ENCODE peak calls at places on chromosomes 6 and 20, in eight cellular contexts. G is sigmoid colon, F is A549, L is AG10803, B is fibroblast of pulmonary artery, V is H1, T is ovary, X is esophagus muscularis mucosa. O is an unnamed sample.

GRCh38 chr6:76881414-76881813 is 581.9 kb downstream of the HTR1B start:
- DNase-seq in G (no peak), F (no peak), T (no peak), B (peak), V (no peak), X (no peak), L (peak), O (no peak)

GRCh38 chr20:44911264-44911921 is 1.5 kb downstream of the PABPC1L start:
- DNase-seq in G (no peak), L (peak), F (peak), V (peak), B (peak), T (no peak), X (no peak), O (peak)

GRCh38 chr6:95846652-95847051 is 169.1 kb upstream of the FUT9 start:
- DNase-seq in X (no peak), V (no peak), T (no peak), G (no peak), B (no peak), L (no peak), F (no peak), O (no peak)

GRCh38 chr20:59577809-59578601 is 26.3 kb upstream of the PHACTR3 start:
- DNase-seq in F (no peak), X (no peak), L (no peak), V (no peak), T (no peak), B (no peak), G (peak), O (no peak)

GRCh38 chr6:145206247-145206907 is 528.9 kb downstream of the EPM2A start:
- DNase-seq in V (no peak), B (peak), T (no peak), L (peak), X (no peak), F (no peak), G (no peak), O (no peak)

GRCh38 chr20:44610313-44610965 is 28.1 kb downstream of the PKIG start:
- DNase-seq in X (no peak), V (no peak), T (no peak), G (peak), L (no peak), F (no peak), B (peak), O (no peak)

GRCh38 chr6:105844275-105844848 is 241.8 kb upstream of the PRDM1 start:
- DNase-seq in V (no peak), X (no peak), F (no peak), G (no peak), T (peak), L (peak), B (no peak), O (no peak)

GRCh38 chr6:84583784-84584183 is 180.6 kb downstream of the TBX18 start:
- DNase-seq in V (no peak), L (no peak), X (no peak), B (no peak), T (no peak), F (no peak), G (no peak), O (no peak)

GRCh38 chr6:13681305-13682061 is 30.2 kb downstream of the RANBP9 start:
- DNase-seq in X (no peak), L (no peak), V (no peak), T (no peak), B (no peak), G (no peak), F (no peak), O (peak)

GRCh38 chr20:19874328-19874727 is 116.3 kb downstream of the RIN2 start:
- DNase-seq in V (no peak), F (no peak), G (no peak), B (no peak), T (no peak), L (no peak), X (no peak), O (no peak)

GRCh38 chr6:49416195-49416594 is 46.9 kb downstream of the MMUT start:
- DNase-seq in F (no peak), L (no peak), G (no peak), T (no peak), X (no peak), V (no peak), B (no peak), O (no peak)

GRCh38 chr20:42218566-42218965 is 600.4 kb upstream of the CHD6 start:
- DNase-seq in T (no peak), G (no peak), V (no peak), X (no peak), L (no peak), B (no peak), F (no peak), O (no peak)

GRCh38 chr6:5851261-5851757 is 155.4 kb downstream of the NRN1 start:
- DNase-seq in T (no peak), V (peak), X (no peak), F (peak), B (peak), L (peak), G (no peak), O (no peak)

GRCh38 chr6:125842091-125842626 is 51.4 kb downstream of the NCOA7 start:
- DNase-seq in B (no peak), G (no peak), L (no peak), F (no peak), X (no peak), V (no peak), T (no peak), O (no peak)

GRCh38 chr6:15017251-15017650 is 228.6 kb upstream of the JARID2 start:
- DNase-seq in L (no peak), V (no peak), B (peak), G (no peak), X (no peak), F (no peak), T (no peak), O (no peak)

GRCh38 chr6:50850860-50851259 is 32.2 kb downstream of the TFAP2B start:
- DNase-seq in G (no peak), T (no peak), X (no peak), B (no peak), V (no peak), F (no peak), L (no peak), O (no peak)

GRCh38 chr6:31272431-31272830 is 539 bp upstream of the HLA-C start:
- DNase-seq in T (no peak), V (no peak), L (no peak), B (peak), F (no peak), X (no peak), G (no peak), O (no peak)

GRCh38 chr6:53250761-53251672 is 97.7 kb downstream of the ELOVL5 start:
- DNase-seq in X (no peak), T (no peak), F (no peak), B (peak), L (no peak), V (no peak), G (no peak), O (no peak)

GRCh38 chr6:90187437-90188049 is 109.1 kb downstream of the BACH2 start:
- DNase-seq in V (no peak), B (no peak), T (no peak), F (no peak), X (no peak), L (no peak), G (no peak), O (no peak)

GRCh38 chr20:45427236-45428149 is 11.6 kb downstream of the PIGT start:
- DNase-seq in V (no peak), B (peak), G (no peak), X (no peak), T (no peak), F (no peak), L (no peak), O (no peak)

GRCh38 chr20:61765871-61766654 is 299.6 kb downstream of the TAF4 start:
- DNase-seq in X (no peak), T (no peak), F (no peak), V (no peak), G (peak), L (no peak), B (no peak), O (no peak)

GRCh38 chr6:26175428-26176181 is 88.4 kb downstream of the HFE start:
- DNase-seq in V (no peak), L (peak), F (no peak), T (no peak), G (no peak), B (peak), X (no peak), O (peak)

GRCh38 chr6:44806656-44807055 is 419.1 kb downstream of the CDC5L start:
- DNase-seq in F (no peak), L (no peak), G (no peak), B (no peak), V (no peak), T (no peak), X (no peak), O (no peak)

GRCh38 chr6:148831531-148831930 is 84.7 kb downstream of the UST start:
- DNase-seq in V (no peak), G (no peak), L (peak), F (no peak), X (peak), T (no peak), B (peak), O (no peak)

GRCh38 chr6:43461936-43462335 is 6.6 kb upstream of the DLK2 start:
- DNase-seq in F (no peak), G (no peak), V (no peak), B (no peak), T (no peak), X (no peak), L (no peak), O (no peak)

GRCh38 chr6:37971711-37972410 is 152.3 kb downstream of the ZFAND3 start:
- DNase-seq in L (peak), B (no peak), X (no peak), G (no peak), T (no peak), V (no peak), F (no peak), O (no peak)

GRCh38 chr20:45583502-45583901 is 4.4 kb upstream of the WFDC8 start:
- DNase-seq in G (no peak), T (no peak), B (no peak), L (no peak), V (no peak), F (no peak), X (no peak), O (no peak)

GRCh38 chr6:14059791-14060436 is 57.7 kb upstream of the CD83 start:
- DNase-seq in X (no peak), F (no peak), B (no peak), T (no peak), L (no peak), V (no peak), G (no peak), O (no peak)

GRCh38 chr6:28003661-28004060 is 46.6 kb downstream of the OR2B6 start:
- DNase-seq in X (no peak), L (no peak), B (no peak), G (no peak), F (no peak), V (no peak), T (no peak), O (no peak)

GRCh38 chr6:170383466-170384075 is 77.0 kb downstream of the FAM120B start:
- DNase-seq in V (no peak), B (no peak), L (no peak), G (no peak), X (no peak), F (no peak), T (no peak), O (no peak)

GRCh38 chr6:3363296-3364025 is 93.4 kb downstream of the SLC22A23 start:
- DNase-seq in V (no peak), G (no peak), F (no peak), L (no peak), B (no peak), X (no peak), T (no peak), O (no peak)

DNA sequence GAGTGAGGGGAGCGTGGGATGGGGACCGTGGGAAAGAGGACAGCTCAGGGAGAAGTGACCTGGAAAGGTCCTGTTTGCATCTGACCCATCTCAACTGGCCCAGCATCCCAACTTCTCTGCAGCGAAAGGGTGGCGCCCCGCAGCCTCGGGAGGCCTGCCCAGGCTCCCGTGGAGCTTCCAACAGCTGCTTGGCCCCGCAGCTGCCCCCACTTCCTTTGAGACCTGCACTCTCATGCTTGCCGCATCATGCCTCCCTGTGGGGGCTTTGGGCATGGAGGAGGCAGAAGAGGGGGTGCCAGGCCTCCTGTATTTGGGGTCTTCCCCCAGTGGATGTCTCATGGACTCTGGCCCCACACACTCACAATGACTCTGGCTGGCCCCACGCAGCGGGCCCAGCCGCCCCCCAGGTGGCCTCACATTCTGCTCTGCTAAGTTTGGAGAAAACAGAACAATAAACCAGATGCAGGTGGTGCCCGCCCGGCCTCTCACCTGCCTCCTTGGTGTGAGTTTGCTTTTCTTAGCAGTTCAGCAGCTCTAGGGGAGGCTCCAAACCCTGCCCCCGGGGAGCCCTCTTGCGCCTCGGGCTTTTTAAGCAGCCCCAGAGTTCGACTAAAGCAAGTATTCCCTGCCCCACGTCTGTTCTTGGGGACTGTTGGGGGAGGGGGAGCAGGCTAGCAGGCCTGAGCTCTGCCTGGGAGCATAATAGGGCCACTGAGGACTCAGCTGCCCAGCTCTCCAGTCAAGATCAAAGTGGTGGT is 40.6 kb downstream of the CPXM1 start:
- DNase-seq in L (no peak), B (no peak), G (no peak), F (no peak), V (no peak), X (no peak), T (no peak), O (no peak)
- H3K4me3 ChIP-seq in L (no peak), B (no peak), G (no peak), F (no peak), V (no peak), X (no peak), T (no peak), O (no peak)

DNA sequence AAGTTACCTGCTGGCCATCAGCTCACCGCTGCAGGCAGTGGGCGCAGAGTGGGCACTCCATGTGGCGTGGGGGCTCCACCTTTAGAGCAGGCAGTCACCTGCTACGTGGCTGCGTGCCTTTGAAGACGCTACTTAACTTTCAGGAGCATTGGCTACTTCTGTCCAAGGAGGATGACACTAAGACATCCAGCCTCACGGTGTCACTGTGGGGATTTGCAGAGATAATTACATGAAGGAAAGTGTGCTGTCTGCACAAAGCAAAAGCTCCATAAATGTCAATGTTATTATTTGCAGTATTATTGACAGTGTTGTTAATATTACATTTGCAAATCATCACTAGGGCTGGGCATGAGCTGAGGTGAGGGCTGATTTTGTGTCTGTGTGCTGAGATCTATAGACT is 166.0 kb upstream of the SYNDIG1 start:
- DNase-seq in L (peak), V (no peak), F (no peak), X (no peak), B (no peak), G (no peak), T (no peak), O (no peak)
- TF ChIP-seq CTCF in L (peak), V (no peak), F (no peak), X (no peak), B (no peak), G (no peak), T (no peak), O (no peak)

DNA sequence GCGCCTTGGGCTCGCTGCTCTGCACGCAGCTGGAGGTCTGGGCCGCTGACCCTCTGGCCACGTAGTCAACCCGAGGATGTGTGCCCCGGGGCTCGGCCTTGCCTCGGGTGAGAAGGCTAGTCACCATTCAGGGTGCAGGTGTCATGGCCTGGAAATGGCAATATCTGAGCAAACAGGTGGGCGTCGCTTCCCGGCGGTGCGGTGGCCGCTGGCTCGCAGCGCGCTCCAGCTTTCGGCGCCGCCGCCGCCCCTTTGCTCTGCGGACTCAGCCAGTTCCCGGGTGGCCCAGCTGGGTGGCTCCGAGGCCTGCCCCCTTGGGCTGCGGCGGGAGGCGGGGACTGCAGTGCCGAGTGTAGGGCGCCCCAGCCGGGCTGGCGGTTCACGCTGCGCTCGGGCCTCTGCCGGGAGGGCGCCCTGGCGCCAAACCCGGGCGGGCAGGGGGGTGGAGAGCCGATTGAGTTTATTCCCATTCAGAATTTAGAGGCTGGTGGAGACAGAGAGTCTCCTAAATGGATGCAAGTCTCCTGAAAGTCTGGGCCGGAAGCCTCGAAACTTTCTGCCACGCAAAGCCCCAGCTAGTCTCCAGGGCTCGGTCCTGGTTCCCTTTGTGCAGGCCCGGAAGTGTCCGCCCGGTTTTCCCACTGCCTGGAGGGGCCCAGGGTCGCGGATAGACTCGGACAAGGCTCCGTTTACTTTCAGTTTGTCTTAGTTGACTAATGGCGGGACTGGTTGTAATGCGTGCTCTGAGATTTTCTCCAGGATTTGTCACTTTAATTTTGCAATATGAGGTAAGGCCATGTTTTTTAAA is 11.3 kb upstream of the TFAP2A start:
- DNase-seq in G (no peak), X (no peak), V (no peak), T (no peak), L (peak), B (no peak), F (no peak), O (no peak)
- H3K4me3 ChIP-seq in G (peak), X (peak), V (peak), T (peak), L (peak), B (peak), F (peak), O (no peak)

GRCh38 chr20:6269163-6269873 is 146.5 kb upstream of the FERMT1 start:
- DNase-seq in V (no peak), X (no peak), L (no peak), F (no peak), T (no peak), B (no peak), G (no peak), O (no peak)

DNA sequence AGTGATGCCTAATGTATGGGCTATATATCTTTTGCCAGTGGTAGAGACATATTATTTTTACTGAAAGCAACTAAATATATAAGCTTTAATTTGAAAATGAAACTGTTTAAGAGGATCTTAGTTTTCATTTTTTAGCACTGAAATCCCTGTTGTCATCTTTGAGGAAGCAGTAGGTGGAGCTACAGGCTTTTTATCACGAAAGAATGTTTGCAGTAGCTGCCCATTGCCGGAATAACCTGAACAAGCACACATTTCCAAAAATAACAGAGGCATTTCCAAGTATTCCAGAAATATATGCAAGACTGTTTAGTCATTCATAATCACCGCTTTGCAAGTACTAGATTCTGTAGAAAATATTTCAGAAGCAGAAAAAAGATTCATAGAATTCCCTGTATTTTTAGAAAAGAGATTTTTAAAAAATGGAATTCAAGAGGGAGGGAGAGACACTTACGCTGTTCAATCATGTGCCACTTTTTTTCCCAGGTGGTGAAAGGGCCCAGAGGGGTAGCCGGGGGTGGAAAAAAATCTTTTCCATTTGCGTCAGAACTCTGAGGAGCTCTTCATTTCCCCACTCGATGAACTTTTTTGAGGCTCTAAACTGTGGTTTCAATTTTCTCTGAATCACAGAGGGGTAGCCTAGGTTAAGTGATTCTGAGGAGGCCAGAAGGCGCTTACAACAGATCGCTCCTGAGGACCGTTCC is 142.5 kb upstream of the FERMT1 start:
- DNase-seq in X (no peak), F (peak), B (peak), T (no peak), G (no peak), V (no peak), L (peak), O (peak)
- TF ChIP-seq CTCF in X (no peak), F (peak), B (peak), T (no peak), G (no peak), V (peak), L (peak), O (no peak)

DNA sequence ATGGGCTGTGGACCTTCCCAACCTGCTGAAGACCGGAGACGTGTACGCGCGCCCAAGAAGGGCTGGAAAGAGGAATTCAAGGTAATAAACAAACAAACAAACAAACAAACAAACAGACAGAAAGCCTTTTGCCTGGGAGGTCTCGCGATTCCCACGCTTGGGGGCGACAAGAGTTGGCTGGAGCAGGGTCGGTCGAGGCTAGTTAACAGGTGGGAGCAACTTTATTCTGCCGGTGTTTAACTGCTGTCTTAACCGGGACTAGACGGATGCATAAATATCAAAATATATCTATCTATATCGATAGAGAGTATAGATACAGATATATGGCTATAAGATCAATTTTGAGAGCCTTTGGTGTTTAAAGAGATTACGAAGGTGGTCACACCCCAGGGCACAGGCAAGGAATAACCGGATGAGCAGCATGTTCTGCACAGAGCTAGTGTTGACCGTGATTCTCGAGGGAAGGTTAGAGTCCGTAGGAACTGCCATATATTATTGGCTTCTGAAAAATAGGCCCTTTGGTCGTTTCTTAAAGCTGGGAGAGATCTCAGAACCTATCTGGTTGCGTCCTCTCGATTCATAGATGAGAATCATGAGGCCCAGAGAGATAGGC is 514 bp downstream of the STMND1 start:
- DNase-seq in V (no peak), T (no peak), B (no peak), X (no peak), F (no peak), L (no peak), G (no peak), O (no peak)
- H3K4me3 ChIP-seq in V (peak), T (peak), B (peak), X (peak), F (peak), L (peak), G (peak), O (no peak)

GRCh38 chr6:113281014-113281810 is 575.9 kb upstream of the MARCKS start:
- DNase-seq in X (no peak), F (no peak), B (no peak), L (peak), G (no peak), T (no peak), V (no peak), O (no peak)
- TF ChIP-seq CTCF in X (no peak), F (no peak), B (no peak), L (no peak), G (no peak), T (no peak), V (no peak), O (no peak)

GRCh38 chr6:155349129-155349528 is 34.8 kb upstream of the TFB1M start:
- DNase-seq in V (no peak), T (no peak), G (no peak), F (no peak), B (peak), X (no peak), L (peak), O (no peak)
- H3K4me3 ChIP-seq in V (no peak), T (no peak), G (no peak), F (no peak), B (no peak), X (no peak), L (no peak), O (no peak)